ENCODE peak calls at places on chromosomes 6 and 20, in eight cellular contexts. One of them, this sample, is unnamed. For H3K36me3, the result is how much of the 10 kb centered on the place peaks cover.

GRCh38 chr6:127637830-127638229 is 60.9 kb downstream of the C6orf58 start:
- DNase-seq in transverse colon: no peak
- DNase-seq in adrenal gland: no peak
- DNase-seq in IMR-90: no peak
- DNase-seq in breast epithelium: no peak
- DNase-seq in body of pancreas: no peak
- DNase-seq in heart left ventricle: no peak
- DNase-seq in uterus: no peak
- DNase-seq in this sample: no peak

GRCh38 chr6:39236742-39237141 is 7.5 kb upstream of the KCNK5 start:
- DNase-seq in adrenal gland: no peak
- DNase-seq in uterus: no peak
- DNase-seq in body of pancreas: no peak
- DNase-seq in transverse colon: no peak
- DNase-seq in breast epithelium: no peak
- DNase-seq in IMR-90: no peak
- DNase-seq in heart left ventricle: no peak
- DNase-seq in this sample: no peak

GRCh38 chr20:47336013-47336754 is 20.3 kb downstream of the ZMYND8 start:
- DNase-seq in transverse colon: peak
- DNase-seq in breast epithelium: no peak
- DNase-seq in uterus: peak
- DNase-seq in adrenal gland: peak
- DNase-seq in heart left ventricle: peak
- DNase-seq in body of pancreas: no peak
- DNase-seq in IMR-90: peak
- DNase-seq in this sample: peak

GRCh38 chr20:43669332-43669731 is 2.4 kb downstream of the MYBL2 start:
- DNase-seq in heart left ventricle: no peak
- DNase-seq in IMR-90: peak
- DNase-seq in adrenal gland: peak
- DNase-seq in uterus: no peak
- DNase-seq in transverse colon: no peak
- DNase-seq in breast epithelium: no peak
- DNase-seq in body of pancreas: peak
- DNase-seq in this sample: peak

GRCh38 chr20:62238569-62239277 is 402 bp downstream of the OSBPL2 start:
- DNase-seq in body of pancreas: peak
- DNase-seq in transverse colon: peak
- DNase-seq in breast epithelium: no peak
- DNase-seq in adrenal gland: no peak
- DNase-seq in heart left ventricle: no peak
- DNase-seq in uterus: no peak
- DNase-seq in IMR-90: no peak
- DNase-seq in this sample: no peak

GRCh38 chr20:35539756-35540212 is 2.1 kb upstream of the ERGIC3 start:
- DNase-seq in breast epithelium: no peak
- DNase-seq in heart left ventricle: no peak
- DNase-seq in adrenal gland: no peak
- DNase-seq in transverse colon: peak
- DNase-seq in uterus: no peak
- DNase-seq in body of pancreas: peak
- DNase-seq in IMR-90: no peak
- DNase-seq in this sample: no peak

GRCh38 chr6:41545174-41545702 is 943 bp upstream of the FOXP4 start:
- DNase-seq in breast epithelium: no peak
- DNase-seq in transverse colon: no peak
- DNase-seq in uterus: no peak
- DNase-seq in heart left ventricle: no peak
- DNase-seq in adrenal gland: no peak
- DNase-seq in body of pancreas: no peak
- DNase-seq in IMR-90: no peak
- DNase-seq in this sample: no peak

GRCh38 chr6:30780642-30780920 is 36.2 kb upstream of the IER3 start:
- DNase-seq in transverse colon: no peak
- DNase-seq in IMR-90: no peak
- DNase-seq in adrenal gland: no peak
- DNase-seq in heart left ventricle: no peak
- DNase-seq in breast epithelium: no peak
- DNase-seq in body of pancreas: no peak
- DNase-seq in uterus: no peak
- DNase-seq in this sample: no peak

GRCh38 chr6:75430631-75431345 is 62.8 kb downstream of the FILIP1 start:
- DNase-seq in breast epithelium: no peak
- DNase-seq in transverse colon: no peak
- DNase-seq in heart left ventricle: peak
- DNase-seq in adrenal gland: no peak
- DNase-seq in body of pancreas: no peak
- DNase-seq in uterus: no peak
- DNase-seq in IMR-90: no peak
- DNase-seq in this sample: no peak

GRCh38 chr20:58699246-58700107 is 6.9 kb downstream of the NPEPL1 start:
- DNase-seq in heart left ventricle: peak
- DNase-seq in IMR-90: no peak
- DNase-seq in uterus: peak
- DNase-seq in adrenal gland: no peak
- DNase-seq in transverse colon: peak
- DNase-seq in body of pancreas: peak
- DNase-seq in breast epithelium: peak
- DNase-seq in this sample: peak
- TF ChIP-seq POLR2A in heart left ventricle: no peak
- TF ChIP-seq POLR2A in IMR-90: no peak
- TF ChIP-seq POLR2A in uterus: no peak
- TF ChIP-seq POLR2A in adrenal gland: no peak
- TF ChIP-seq POLR2A in transverse colon: no peak
- TF ChIP-seq POLR2A in body of pancreas: no peak
- TF ChIP-seq POLR2A in breast epithelium: no peak
- TF ChIP-seq POLR2A in this sample: no peak

DNA sequence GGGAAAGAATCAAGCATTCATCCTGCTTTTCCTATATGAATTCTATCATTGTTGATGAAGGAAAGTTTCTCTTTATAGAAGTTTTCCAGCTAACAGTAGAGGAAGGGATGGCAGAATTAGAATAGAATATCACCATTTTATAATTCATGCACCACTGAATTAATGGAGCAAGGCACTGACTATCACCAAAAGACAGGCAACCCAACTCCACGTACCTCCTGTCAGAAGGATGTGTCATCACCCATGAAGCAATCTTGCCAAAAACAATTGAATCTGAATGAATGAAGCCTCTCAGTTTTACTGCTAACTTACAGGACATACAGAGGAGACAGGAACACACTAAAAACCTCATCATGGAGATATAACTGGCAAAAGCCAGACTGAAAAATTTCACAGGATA is 122.4 kb downstream of the NFATC2 start:
- DNase-seq in uterus: no peak
- DNase-seq in adrenal gland: no peak
- DNase-seq in breast epithelium: no peak
- DNase-seq in body of pancreas: no peak
- DNase-seq in IMR-90: peak
- DNase-seq in transverse colon: no peak
- DNase-seq in heart left ventricle: no peak
- DNase-seq in this sample: no peak
- H3K36me3 ChIP-seq in uterus: under half
- H3K36me3 ChIP-seq in adrenal gland: under half
- H3K36me3 ChIP-seq in breast epithelium: under half
- H3K36me3 ChIP-seq in body of pancreas: under half
- H3K36me3 ChIP-seq in IMR-90: under half
- H3K36me3 ChIP-seq in transverse colon: under half
- H3K36me3 ChIP-seq in heart left ventricle: under half
- H3K36me3 ChIP-seq in this sample: under half

GRCh38 chr6:35328108-35328723 is 14.1 kb upstream of the PPARD start:
- DNase-seq in breast epithelium: no peak
- DNase-seq in IMR-90: no peak
- DNase-seq in body of pancreas: no peak
- DNase-seq in heart left ventricle: no peak
- DNase-seq in transverse colon: no peak
- DNase-seq in uterus: no peak
- DNase-seq in adrenal gland: no peak
- DNase-seq in this sample: no peak

GRCh38 chr6:35330541-35331119 is 11.7 kb upstream of the PPARD start:
- DNase-seq in IMR-90: no peak
- DNase-seq in uterus: no peak
- DNase-seq in body of pancreas: no peak
- DNase-seq in transverse colon: no peak
- DNase-seq in adrenal gland: no peak
- DNase-seq in breast epithelium: no peak
- DNase-seq in heart left ventricle: no peak
- DNase-seq in this sample: no peak

DNA sequence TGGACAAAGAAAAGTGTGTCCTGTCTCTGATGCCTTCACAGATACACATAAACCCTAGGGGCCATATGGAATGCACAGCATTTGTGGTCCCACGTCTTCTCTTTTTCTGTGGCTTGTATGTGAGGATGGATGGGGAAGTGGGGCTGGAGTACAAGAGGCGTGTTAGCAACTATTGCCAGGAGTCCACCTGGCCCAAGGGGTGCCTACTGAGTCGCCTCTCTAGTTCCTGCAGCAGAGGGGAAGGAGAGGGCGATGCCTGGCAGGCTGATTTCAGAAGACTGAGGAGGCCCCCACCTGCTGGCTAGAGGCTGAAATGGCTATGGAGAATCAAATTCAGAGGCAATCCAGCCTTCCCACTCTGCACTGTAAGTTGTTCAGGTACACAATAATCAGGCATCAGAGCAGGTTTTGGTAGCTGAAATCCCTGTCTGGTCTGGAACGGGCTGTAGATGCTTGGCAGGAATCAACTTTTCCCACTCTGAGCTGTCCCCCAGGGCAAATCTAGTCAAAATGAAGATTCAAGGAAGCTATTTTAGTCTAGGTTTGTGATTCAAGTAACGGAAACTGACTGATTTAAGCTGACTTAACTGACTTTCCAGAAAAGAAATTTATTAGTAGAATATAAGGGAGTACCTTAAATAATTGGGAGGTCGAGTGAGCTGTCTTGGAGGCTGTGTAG is 14.9 kb upstream of the PPARD start:
- DNase-seq in IMR-90: peak
- DNase-seq in adrenal gland: peak
- DNase-seq in breast epithelium: no peak
- DNase-seq in heart left ventricle: peak
- DNase-seq in body of pancreas: peak
- DNase-seq in uterus: no peak
- DNase-seq in transverse colon: peak
- DNase-seq in this sample: peak
- TF ChIP-seq POLR2A in IMR-90: no peak
- TF ChIP-seq POLR2A in adrenal gland: no peak
- TF ChIP-seq POLR2A in breast epithelium: no peak
- TF ChIP-seq POLR2A in heart left ventricle: no peak
- TF ChIP-seq POLR2A in body of pancreas: no peak
- TF ChIP-seq POLR2A in uterus: no peak
- TF ChIP-seq POLR2A in transverse colon: no peak
- TF ChIP-seq POLR2A in this sample: no peak

GRCh38 chr20:25296094-25297093 is 48.5 kb downstream of the PYGB start:
- DNase-seq in uterus: no peak
- DNase-seq in body of pancreas: peak
- DNase-seq in adrenal gland: no peak
- DNase-seq in heart left ventricle: no peak
- DNase-seq in transverse colon: peak
- DNase-seq in IMR-90: peak
- DNase-seq in breast epithelium: no peak
- DNase-seq in this sample: peak
- H3K36me3 ChIP-seq in uterus: under half
- H3K36me3 ChIP-seq in body of pancreas: under half
- H3K36me3 ChIP-seq in adrenal gland: under half
- H3K36me3 ChIP-seq in heart left ventricle: under half
- H3K36me3 ChIP-seq in transverse colon: under half
- H3K36me3 ChIP-seq in IMR-90: under half
- H3K36me3 ChIP-seq in breast epithelium: under half
- H3K36me3 ChIP-seq in this sample: under half

GRCh38 chr6:14744212-14744556 is 501.7 kb upstream of the JARID2 start:
- DNase-seq in uterus: no peak
- DNase-seq in heart left ventricle: no peak
- DNase-seq in body of pancreas: no peak
- DNase-seq in IMR-90: no peak
- DNase-seq in breast epithelium: no peak
- DNase-seq in adrenal gland: no peak
- DNase-seq in transverse colon: no peak
- DNase-seq in this sample: no peak
- TF ChIP-seq POLR2A in uterus: no peak
- TF ChIP-seq POLR2A in heart left ventricle: no peak
- TF ChIP-seq POLR2A in body of pancreas: no peak
- TF ChIP-seq POLR2A in IMR-90: no peak
- TF ChIP-seq POLR2A in breast epithelium: no peak
- TF ChIP-seq POLR2A in adrenal gland: no peak
- TF ChIP-seq POLR2A in transverse colon: no peak
- TF ChIP-seq POLR2A in this sample: no peak

GRCh38 chr6:144536079-144536478 is 250.9 kb downstream of the UTRN start:
- DNase-seq in uterus: no peak
- DNase-seq in IMR-90: no peak
- DNase-seq in adrenal gland: no peak
- DNase-seq in heart left ventricle: no peak
- DNase-seq in body of pancreas: no peak
- DNase-seq in transverse colon: no peak
- DNase-seq in breast epithelium: no peak
- DNase-seq in this sample: no peak
- H3K36me3 ChIP-seq in uterus: under half
- H3K36me3 ChIP-seq in IMR-90: under half
- H3K36me3 ChIP-seq in adrenal gland: under half
- H3K36me3 ChIP-seq in heart left ventricle: under half
- H3K36me3 ChIP-seq in body of pancreas: under half
- H3K36me3 ChIP-seq in transverse colon: under half
- H3K36me3 ChIP-seq in breast epithelium: under half
- H3K36me3 ChIP-seq in this sample: half or more

GRCh38 chr6:3227363-3228045 is at the start of gene TUBB2B:
- DNase-seq in heart left ventricle: peak
- DNase-seq in IMR-90: peak
- DNase-seq in transverse colon: no peak
- DNase-seq in uterus: peak
- DNase-seq in breast epithelium: no peak
- DNase-seq in adrenal gland: no peak
- DNase-seq in body of pancreas: peak
- DNase-seq in this sample: no peak
- TF ChIP-seq POLR2A in heart left ventricle: no peak
- TF ChIP-seq POLR2A in IMR-90: peak
- TF ChIP-seq POLR2A in transverse colon: no peak
- TF ChIP-seq POLR2A in uterus: no peak
- TF ChIP-seq POLR2A in breast epithelium: no peak
- TF ChIP-seq POLR2A in adrenal gland: no peak
- TF ChIP-seq POLR2A in body of pancreas: no peak
- TF ChIP-seq POLR2A in this sample: no peak

This sample was measured in spleen.